ENCODE peak calls at places on chromosome 1, in six cellular contexts. Y is GM12892, B is K562, J is H1, V is GM12878, H is HepG2. X is an unnamed sample.

GRCh38 chr1:186043276-186043675 is 309.1 kb downstream of the HMCN1 start:
- DNase-seq in V (no peak), H (no peak), J (no peak), B (no peak), Y (no peak), X (no peak)

GRCh38 chr1:159960721-159961381 is 6.8 kb upstream of the SLAMF9 start:
- DNase-seq in B (no peak), Y (no peak), V (no peak), J (no peak), H (no peak), X (no peak)

GRCh38 chr1:7477593-7477992 is 293.5 kb upstream of the VAMP3 start:
- DNase-seq in J (no peak), Y (no peak), V (no peak), B (no peak), H (no peak), X (no peak)

GRCh38 chr1:58551741-58552140 is 5.2 kb upstream of the OMA1 start:
- DNase-seq in H (no peak), B (no peak), V (no peak), J (no peak), Y (no peak), X (no peak)

GRCh38 chr1:183090386-183091006 is 67.3 kb downstream of the LAMC1 start:
- DNase-seq in J (no peak), V (no peak), H (peak), Y (no peak), B (no peak), X (no peak)

GRCh38 chr1:191943684-191944083 is 214.6 kb upstream of the RGS18 start:
- DNase-seq in H (no peak), V (no peak), J (no peak), Y (no peak), B (no peak), X (no peak)

GRCh38 chr1:6464514-6464836 is 1.5 kb downstream of the TNFRSF25 start:
- DNase-seq in V (no peak), H (peak), Y (no peak), J (no peak), B (no peak), X (no peak)

GRCh38 chr1:65039066-65039465 is 72.7 kb upstream of the JAK1 start:
- DNase-seq in H (no peak), J (no peak), Y (no peak), V (no peak), B (no peak), X (no peak)

GRCh38 chr1:112841825-112842224 is 114.2 kb downstream of the SLC16A1 start:
- DNase-seq in Y (no peak), B (no peak), H (no peak), V (peak), J (no peak), X (no peak)

GRCh38 chr1:77405186-77405585 is 123.4 kb downstream of the AK5 start:
- DNase-seq in H (no peak), V (no peak), J (no peak), B (no peak), Y (no peak), X (no peak)

GRCh38 chr1:156129687-156130577 is 15.4 kb downstream of the LMNA start:
- DNase-seq in J (peak), B (peak), V (no peak), H (peak), Y (no peak), X (peak)
- TF ChIP-seq POLR2AphosphoS5 in J (peak), B (peak), V (no peak), H (peak), Y (no peak), X (no peak)

DNA sequence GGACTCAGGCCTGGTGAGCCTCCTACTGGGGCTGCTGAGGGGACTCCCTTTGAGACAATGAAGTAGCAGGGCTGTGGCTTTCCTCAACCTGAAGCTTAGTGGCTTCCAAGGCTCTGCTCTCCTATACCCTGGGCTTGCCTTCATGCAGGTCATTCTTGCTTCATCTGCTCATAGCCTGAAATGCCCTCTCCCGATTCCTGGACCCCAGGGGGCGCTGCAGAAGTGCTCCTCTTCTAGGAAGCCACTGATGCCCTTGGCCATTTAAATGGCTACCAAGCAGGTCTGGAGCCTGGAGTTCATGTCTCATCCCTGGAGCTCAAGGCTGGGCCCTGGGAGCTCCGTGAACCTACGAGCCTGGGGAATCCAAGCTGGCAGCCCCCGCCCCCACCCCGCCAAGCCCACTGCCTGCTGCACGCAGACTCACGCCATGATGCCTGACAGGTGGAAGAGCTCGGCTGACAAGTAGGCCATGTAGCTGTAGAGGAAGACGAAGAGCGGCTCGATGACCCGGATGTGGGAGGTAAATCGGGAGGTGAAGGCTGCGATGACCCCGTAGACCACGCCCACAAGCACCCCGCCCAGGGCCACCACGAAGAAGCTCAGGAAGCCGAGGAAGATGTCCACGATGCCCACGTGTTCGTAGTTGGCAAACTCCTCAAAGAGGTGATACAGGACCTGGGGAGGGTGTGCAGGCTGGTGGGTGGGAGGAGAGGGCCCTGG is 45.7 kb downstream of the SLC9A1 start:
- DNase-seq in H (peak), Y (no peak), J (peak), V (no peak), B (peak), X (no peak)
- TF ChIP-seq TAF1 in H (no peak), Y (no peak), J (no peak), V (no peak), B (no peak), X (no peak)

GRCh38 chr1:155050560-155051341 is at the start of gene ADAM15:
- DNase-seq in J (peak), H (peak), Y (peak), V (no peak), B (peak), X (peak)
- TF ChIP-seq POLR2A in J (no peak), H (peak), Y (peak), V (peak), B (peak), X (no peak)

GRCh38 chr1:9539165-9539828 is at the start of gene SLC25A33:
- DNase-seq in B (peak), V (peak), J (peak), Y (peak), H (peak), X (peak)

GRCh38 chr1:9539829-9540550 is 725 bp downstream of the SLC25A33 start:
- DNase-seq in Y (peak), B (peak), V (no peak), H (no peak), J (peak), X (peak)

GRCh38 chr1:9537863-9538668 is 1.2 kb upstream of the SLC25A33 start:
- DNase-seq in V (no peak), B (no peak), H (peak), Y (no peak), J (no peak), X (no peak)

GRCh38 chr1:9536301-9536700 is 3.0 kb upstream of the SLC25A33 start:
- DNase-seq in V (no peak), B (no peak), Y (no peak), J (no peak), H (no peak), X (no peak)

GRCh38 chr1:9538669-9539164 is 548 bp upstream of the SLC25A33 start:
- DNase-seq in B (no peak), V (no peak), J (no peak), H (no peak), Y (no peak), X (no peak)
- TF ChIP-seq POLR2AphosphoS5 in B (no peak), V (no peak), J (no peak), H (no peak), Y (no peak), X (no peak)

GRCh38 chr1:93420400-93420799 is 27.5 kb upstream of the FNBP1L start:
- DNase-seq in J (no peak), Y (no peak), V (no peak), H (no peak), B (no peak), X (no peak)

GRCh38 chr1:93427656-93428055 is 20.3 kb upstream of the FNBP1L start:
- DNase-seq in V (no peak), Y (no peak), B (no peak), H (no peak), J (no peak), X (no peak)

DNA sequence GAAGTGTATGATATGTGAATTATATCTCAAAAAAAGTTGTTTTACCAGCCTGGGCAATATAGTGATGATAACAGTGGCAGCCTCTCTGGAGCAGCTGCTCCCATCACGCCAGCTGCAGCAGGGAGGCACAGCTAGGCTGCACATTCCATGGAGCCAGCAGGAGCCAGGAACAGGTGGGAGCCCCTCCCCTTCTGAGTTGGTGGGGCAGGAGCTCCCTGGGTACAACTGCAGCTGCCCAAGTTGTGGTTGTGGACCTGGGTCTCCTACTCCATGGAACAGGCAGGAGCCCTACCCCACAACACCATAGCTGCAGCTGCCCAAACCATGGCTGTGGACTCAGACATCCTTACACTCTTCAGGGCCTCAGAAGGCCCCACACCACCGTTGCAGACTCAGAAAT is 21.7 kb upstream of the FNBP1L start:
- DNase-seq in Y (no peak), B (no peak), J (no peak), V (no peak), H (no peak), X (no peak)
- TF ChIP-seq TAF1 in Y (no peak), B (no peak), J (no peak), V (no peak), H (no peak), X (no peak)